ENCODE peak calls at places on chromosomes 7 and 10, in six cellular contexts. One of them, this sample, is unnamed. For H3K4me1, the result is how much of the 10 kb centered on the place peaks cover.

GRCh38 chr7:135879238-135879637 is 97.9 kb downstream of the MTPN start:
- DNase-seq in cardiac muscle cell: peak
- DNase-seq in aorta: no peak
- DNase-seq in right atrium auricular region: no peak
- DNase-seq in neuronal stem cell: no peak
- DNase-seq in prostate gland: no peak
- DNase-seq in this sample: no peak

GRCh38 chr7:4939971-4940720 is 18.8 kb downstream of the MMD2 start:
- DNase-seq in aorta: no peak
- DNase-seq in prostate gland: no peak
- DNase-seq in neuronal stem cell: no peak
- DNase-seq in cardiac muscle cell: no peak
- DNase-seq in right atrium auricular region: no peak
- DNase-seq in this sample: no peak

GRCh38 chr7:73941836-73942551 is 81.0 kb downstream of the TMEM270 start:
- DNase-seq in aorta: no peak
- DNase-seq in cardiac muscle cell: peak
- DNase-seq in neuronal stem cell: no peak
- DNase-seq in prostate gland: no peak
- DNase-seq in right atrium auricular region: no peak
- DNase-seq in this sample: no peak

GRCh38 chr7:20831976-20832375 is 45.3 kb upstream of the SP8 start:
- DNase-seq in neuronal stem cell: no peak
- DNase-seq in prostate gland: no peak
- DNase-seq in cardiac muscle cell: no peak
- DNase-seq in aorta: no peak
- DNase-seq in right atrium auricular region: no peak
- DNase-seq in this sample: no peak

GRCh38 chr7:96303686-96304443 is 18.0 kb downstream of the SLC25A13 start:
- DNase-seq in prostate gland: peak
- DNase-seq in aorta: no peak
- DNase-seq in neuronal stem cell: no peak
- DNase-seq in right atrium auricular region: no peak
- DNase-seq in cardiac muscle cell: peak
- DNase-seq in this sample: no peak

GRCh38 chr7:158609313-158609974 is 21.8 kb upstream of the PTPRN2 start:
- DNase-seq in prostate gland: no peak
- DNase-seq in right atrium auricular region: no peak
- DNase-seq in cardiac muscle cell: no peak
- DNase-seq in neuronal stem cell: no peak
- DNase-seq in aorta: no peak
- DNase-seq in this sample: no peak

GRCh38 chr7:137343483-137343841 is at the start of gene PTN:
- DNase-seq in neuronal stem cell: peak
- DNase-seq in right atrium auricular region: peak
- DNase-seq in aorta: peak
- DNase-seq in prostate gland: peak
- DNase-seq in cardiac muscle cell: peak
- DNase-seq in this sample: no peak

GRCh38 chr10:71782221-71782916 is 9.0 kb upstream of the VSIR start:
- DNase-seq in cardiac muscle cell: no peak
- DNase-seq in neuronal stem cell: no peak
- DNase-seq in aorta: peak
- DNase-seq in right atrium auricular region: no peak
- DNase-seq in prostate gland: no peak
- DNase-seq in this sample: peak

GRCh38 chr7:132436121-132436520 is 140.1 kb downstream of the PLXNA4 start:
- DNase-seq in neuronal stem cell: no peak
- DNase-seq in cardiac muscle cell: no peak
- DNase-seq in prostate gland: no peak
- DNase-seq in aorta: no peak
- DNase-seq in right atrium auricular region: no peak
- DNase-seq in this sample: no peak

GRCh38 chr10:131982185-131982756 is 548 bp upstream of the BNIP3 start:
- DNase-seq in prostate gland: no peak
- DNase-seq in neuronal stem cell: no peak
- DNase-seq in aorta: no peak
- DNase-seq in right atrium auricular region: no peak
- DNase-seq in cardiac muscle cell: no peak
- DNase-seq in this sample: no peak

GRCh38 chr10:43117031-43117776 is 21.0 kb upstream of the CSGALNACT2 start:
- DNase-seq in right atrium auricular region: no peak
- DNase-seq in aorta: no peak
- DNase-seq in prostate gland: no peak
- DNase-seq in neuronal stem cell: no peak
- DNase-seq in cardiac muscle cell: no peak
- DNase-seq in this sample: peak

GRCh38 chr10:20004087-20004523 is 187.9 kb downstream of the PLXDC2 start:
- DNase-seq in cardiac muscle cell: peak
- DNase-seq in aorta: peak
- DNase-seq in neuronal stem cell: no peak
- DNase-seq in prostate gland: no peak
- DNase-seq in right atrium auricular region: peak
- DNase-seq in this sample: peak

GRCh38 chr10:97407211-97407951 is 6.2 kb upstream of the RRP12 start:
- DNase-seq in right atrium auricular region: no peak
- DNase-seq in aorta: no peak
- DNase-seq in neuronal stem cell: peak
- DNase-seq in prostate gland: peak
- DNase-seq in cardiac muscle cell: peak
- DNase-seq in this sample: peak

GRCh38 chr10:15518256-15518655 is 147.2 kb upstream of the FAM171A1 start:
- DNase-seq in aorta: no peak
- DNase-seq in right atrium auricular region: no peak
- DNase-seq in cardiac muscle cell: peak
- DNase-seq in prostate gland: no peak
- DNase-seq in neuronal stem cell: no peak
- DNase-seq in this sample: no peak

GRCh38 chr7:80370587-80370986 is 141.3 kb downstream of the GNAT3 start:
- DNase-seq in neuronal stem cell: no peak
- DNase-seq in prostate gland: no peak
- DNase-seq in cardiac muscle cell: no peak
- DNase-seq in right atrium auricular region: no peak
- DNase-seq in aorta: no peak
- DNase-seq in this sample: no peak

GRCh38 chr10:130425881-130426435 is 289.8 kb downstream of the GLRX3 start:
- DNase-seq in cardiac muscle cell: no peak
- DNase-seq in prostate gland: no peak
- DNase-seq in neuronal stem cell: no peak
- DNase-seq in right atrium auricular region: peak
- DNase-seq in aorta: no peak
- DNase-seq in this sample: no peak

GRCh38 chr10:69182005-69182404 is 2.0 kb downstream of the SUPV3L1 start:
- DNase-seq in aorta: no peak
- DNase-seq in neuronal stem cell: no peak
- DNase-seq in cardiac muscle cell: no peak
- DNase-seq in prostate gland: no peak
- DNase-seq in right atrium auricular region: no peak
- DNase-seq in this sample: no peak
- H3K4me3 ChIP-seq in aorta: no peak
- H3K4me3 ChIP-seq in neuronal stem cell: no peak
- H3K4me3 ChIP-seq in cardiac muscle cell: peak
- H3K4me3 ChIP-seq in prostate gland: no peak
- H3K4me3 ChIP-seq in right atrium auricular region: no peak
- H3K4me3 ChIP-seq in this sample: no peak

GRCh38 chr7:99371376-99371920 is 3.1 kb upstream of the ARPC1B start:
- DNase-seq in right atrium auricular region: no peak
- DNase-seq in prostate gland: no peak
- DNase-seq in neuronal stem cell: no peak
- DNase-seq in aorta: peak
- DNase-seq in cardiac muscle cell: no peak
- DNase-seq in this sample: no peak

GRCh38 chr7:99372275-99373085 is 2.0 kb upstream of the ARPC1B start:
- DNase-seq in neuronal stem cell: no peak
- DNase-seq in cardiac muscle cell: peak
- DNase-seq in aorta: peak
- DNase-seq in prostate gland: no peak
- DNase-seq in right atrium auricular region: no peak
- DNase-seq in this sample: peak

GRCh38 chr7:99374121-99375064 is at the start of gene ARPC1B:
- DNase-seq in prostate gland: peak
- DNase-seq in right atrium auricular region: peak
- DNase-seq in cardiac muscle cell: peak
- DNase-seq in neuronal stem cell: peak
- DNase-seq in aorta: peak
- DNase-seq in this sample: peak

GRCh38 chr7:99373086-99374066 is 1.2 kb upstream of the ARPC1B start:
- DNase-seq in aorta: no peak
- DNase-seq in prostate gland: no peak
- DNase-seq in neuronal stem cell: no peak
- DNase-seq in cardiac muscle cell: no peak
- DNase-seq in right atrium auricular region: no peak
- DNase-seq in this sample: no peak

GRCh38 chr7:99375070-99375807 is 709 bp downstream of the ARPC1B start:
- DNase-seq in prostate gland: peak
- DNase-seq in neuronal stem cell: no peak
- DNase-seq in right atrium auricular region: peak
- DNase-seq in aorta: peak
- DNase-seq in cardiac muscle cell: peak
- DNase-seq in this sample: peak
- H3K4me1 ChIP-seq in prostate gland: under half
- H3K4me1 ChIP-seq in neuronal stem cell: under half
- H3K4me1 ChIP-seq in right atrium auricular region: under half
- H3K4me1 ChIP-seq in aorta: under half
- H3K4me1 ChIP-seq in cardiac muscle cell: under half
- H3K4me1 ChIP-seq in this sample: half or more

GRCh38 chr7:76405738-76406137 is 3.8 kb downstream of the SSC4D start:
- DNase-seq in aorta: no peak
- DNase-seq in cardiac muscle cell: no peak
- DNase-seq in prostate gland: no peak
- DNase-seq in neuronal stem cell: no peak
- DNase-seq in right atrium auricular region: no peak
- DNase-seq in this sample: no peak
- H3K4me3 ChIP-seq in aorta: no peak
- H3K4me3 ChIP-seq in cardiac muscle cell: no peak
- H3K4me3 ChIP-seq in prostate gland: no peak
- H3K4me3 ChIP-seq in neuronal stem cell: no peak
- H3K4me3 ChIP-seq in right atrium auricular region: no peak
- H3K4me3 ChIP-seq in this sample: no peak

GRCh38 chr10:114388275-114388674 is 16.0 kb downstream of the AFAP1L2 start:
- DNase-seq in right atrium auricular region: no peak
- DNase-seq in aorta: no peak
- DNase-seq in prostate gland: no peak
- DNase-seq in cardiac muscle cell: no peak
- DNase-seq in neuronal stem cell: no peak
- DNase-seq in this sample: no peak
- H3K4me1 ChIP-seq in right atrium auricular region: under half
- H3K4me1 ChIP-seq in aorta: under half
- H3K4me1 ChIP-seq in prostate gland: under half
- H3K4me1 ChIP-seq in cardiac muscle cell: under half
- H3K4me1 ChIP-seq in neuronal stem cell: under half
- H3K4me1 ChIP-seq in this sample: under half

GRCh38 chr7:116455009-116455408 is 44.5 kb upstream of the CAV2 start:
- DNase-seq in neuronal stem cell: no peak
- DNase-seq in right atrium auricular region: no peak
- DNase-seq in aorta: no peak
- DNase-seq in cardiac muscle cell: peak
- DNase-seq in prostate gland: no peak
- DNase-seq in this sample: no peak
- H3K4me3 ChIP-seq in neuronal stem cell: no peak
- H3K4me3 ChIP-seq in right atrium auricular region: no peak
- H3K4me3 ChIP-seq in aorta: no peak
- H3K4me3 ChIP-seq in cardiac muscle cell: no peak
- H3K4me3 ChIP-seq in prostate gland: no peak
- H3K4me3 ChIP-seq in this sample: no peak

DNA sequence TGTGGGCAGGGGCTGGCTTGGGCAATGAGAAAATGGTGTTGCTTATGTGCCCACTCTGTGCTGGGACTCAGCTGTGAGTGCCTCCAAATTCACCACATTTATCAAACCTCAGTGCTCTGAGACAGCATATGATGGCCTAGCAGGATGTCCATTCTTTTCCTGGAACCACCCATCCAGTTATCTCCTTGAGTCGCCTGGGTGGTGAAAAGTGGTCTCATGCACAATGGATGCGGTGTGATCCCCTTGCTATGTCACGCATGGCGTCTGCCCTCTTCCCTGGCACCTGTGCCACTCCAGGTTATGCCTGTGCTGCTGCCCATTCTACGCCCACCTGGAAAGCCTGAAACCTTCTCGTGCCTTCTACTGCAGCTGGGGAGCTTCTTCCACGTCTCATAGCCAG is 147.1 kb downstream of the PFKFB3 start:
- DNase-seq in aorta: no peak
- DNase-seq in cardiac muscle cell: no peak
- DNase-seq in right atrium auricular region: no peak
- DNase-seq in prostate gland: no peak
- DNase-seq in neuronal stem cell: no peak
- DNase-seq in this sample: no peak
- H3K4me1 ChIP-seq in aorta: under half
- H3K4me1 ChIP-seq in cardiac muscle cell: under half
- H3K4me1 ChIP-seq in right atrium auricular region: under half
- H3K4me1 ChIP-seq in prostate gland: under half
- H3K4me1 ChIP-seq in neuronal stem cell: under half
- H3K4me1 ChIP-seq in this sample: under half

DNA sequence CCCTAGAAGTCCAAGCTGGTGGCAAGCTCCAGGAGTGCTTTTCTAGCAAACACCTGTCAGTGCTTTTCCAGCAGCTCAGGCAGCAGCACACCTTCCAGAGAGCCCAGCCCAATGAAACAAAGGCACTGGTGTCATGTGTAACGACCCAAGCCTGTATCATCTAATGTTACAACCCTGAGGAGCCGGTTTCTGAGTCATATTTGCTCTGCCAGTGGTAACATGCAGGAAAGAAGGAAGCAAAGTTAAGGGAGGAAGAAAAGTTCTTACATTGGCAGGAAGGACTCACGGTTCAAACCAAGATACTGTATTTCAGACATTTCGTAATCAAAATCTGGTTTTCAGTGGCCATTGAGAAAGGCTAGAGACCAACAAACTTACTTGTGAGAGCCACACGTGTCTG is at the start of gene ANKRD22:
- DNase-seq in cardiac muscle cell: peak
- DNase-seq in right atrium auricular region: peak
- DNase-seq in prostate gland: peak
- DNase-seq in aorta: no peak
- DNase-seq in neuronal stem cell: no peak
- DNase-seq in this sample: peak
- H3K4me3 ChIP-seq in cardiac muscle cell: no peak
- H3K4me3 ChIP-seq in right atrium auricular region: no peak
- H3K4me3 ChIP-seq in prostate gland: no peak
- H3K4me3 ChIP-seq in aorta: no peak
- H3K4me3 ChIP-seq in neuronal stem cell: no peak
- H3K4me3 ChIP-seq in this sample: no peak

DNA sequence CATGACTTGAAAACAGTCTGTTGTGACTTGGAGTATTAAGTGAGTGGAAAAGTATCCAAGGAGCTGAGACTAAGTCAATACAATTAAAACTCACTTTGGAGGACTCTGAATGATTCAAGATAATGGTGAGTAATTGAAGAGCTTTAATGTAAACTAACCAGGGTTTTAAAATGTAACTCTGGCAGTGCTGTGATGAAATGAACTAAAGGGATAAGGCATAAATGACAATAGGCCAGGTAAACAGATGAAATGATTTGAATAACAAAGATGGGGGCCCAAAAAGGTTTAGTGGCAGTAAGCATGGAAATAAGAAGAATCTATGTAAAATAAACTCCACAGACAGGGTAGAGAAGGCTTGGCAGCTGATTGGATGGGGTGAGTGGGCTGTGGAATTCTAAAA is 316.5 kb upstream of the CACNA2D1 start:
- DNase-seq in aorta: no peak
- DNase-seq in neuronal stem cell: no peak
- DNase-seq in right atrium auricular region: no peak
- DNase-seq in prostate gland: no peak
- DNase-seq in cardiac muscle cell: no peak
- DNase-seq in this sample: no peak
- H3K4me1 ChIP-seq in aorta: under half
- H3K4me1 ChIP-seq in neuronal stem cell: under half
- H3K4me1 ChIP-seq in right atrium auricular region: under half
- H3K4me1 ChIP-seq in prostate gland: under half
- H3K4me1 ChIP-seq in cardiac muscle cell: under half
- H3K4me1 ChIP-seq in this sample: under half